ENCODE peak calls at places on chromosomes 5 and 9, in eight cellular contexts. S is stomach, L is adrenal gland, M is A549, H is breast epithelium, X is transverse colon, P is IMR-90, U is tibial nerve. F is an unnamed sample.

GRCh38 chr9:120571443-120572257 is 8.3 kb downstream of the CDK5RAP2 start:
- DNase-seq in X (no peak), U (no peak), M (peak; percentile 28), S (peak; percentile 84), H (peak; percentile 83), P (peak; percentile 85), L (peak; percentile 83), F (peak; percentile 39)

GRCh38 chr9:91089405-91090131 is 272.1 kb downstream of the AUH start:
- DNase-seq in L (peak; percentile 58), P (peak; percentile 73), U (peak; percentile 40), S (peak; percentile 43), H (no peak), M (peak; percentile 59), X (peak; percentile 61), F (no peak)

GRCh38 chr5:60724126-60724525 is 24.2 kb upstream of the DEPDC1B start:
- DNase-seq in S (no peak), H (no peak), L (no peak), M (no peak), X (no peak), U (no peak), P (no peak), F (no peak)

GRCh38 chr5:135450328-135450727 is 1.8 kb downstream of the TIFAB start:
- DNase-seq in L (no peak), U (no peak), M (no peak), P (no peak), S (peak; percentile 17), H (no peak), X (no peak), F (peak; percentile 73)

GRCh38 chr9:128788445-128788844 is 1.4 kb downstream of the TBC1D13 start:
- DNase-seq in P (no peak), X (no peak), U (no peak), S (no peak), H (no peak), M (no peak), L (no peak), F (no peak)

GRCh38 chr5:142145106-142145900 is 36.7 kb downstream of the NDFIP1 start:
- DNase-seq in P (peak; percentile 68), X (peak; percentile 61), L (peak; percentile 71), U (peak; percentile 91), M (peak; percentile 73), S (peak; percentile 66), H (peak; percentile 31), F (peak; percentile 62)

GRCh38 chr5:58466939-58467338 is 7.1 kb upstream of the PLK2 start:
- DNase-seq in U (no peak), X (peak; percentile 29), H (no peak), S (peak; percentile 29), P (peak; percentile 66), L (peak; percentile 29), M (peak; percentile 70), F (no peak)

GRCh38 chr5:72378636-72379289 is 58.6 kb downstream of the PTCD2 start:
- DNase-seq in U (peak; percentile 65), L (peak; percentile 64), S (no peak), M (peak; percentile 59), X (no peak), H (peak; percentile 51), P (peak; percentile 86), F (peak; percentile 47)

GRCh38 chr9:93108301-93109041 is 12.5 kb downstream of the CARD19 start:
- DNase-seq in S (no peak), L (peak; percentile 42), P (no peak), H (no peak), X (no peak), M (no peak), U (no peak), F (no peak)

GRCh38 chr5:86427158-86427557 is 190.6 kb upstream of the COX7C start:
- DNase-seq in U (no peak), H (no peak), X (no peak), S (no peak), P (no peak), L (no peak), M (no peak), F (no peak)

GRCh38 chr9:35225677-35226076 is 63.9 kb downstream of the UNC13B start:
- DNase-seq in L (no peak), U (no peak), X (no peak), M (no peak), P (no peak), H (no peak), S (no peak), F (no peak)

GRCh38 chr5:5409151-5409810 is 13.2 kb upstream of the ICE1 start:
- DNase-seq in S (no peak), U (no peak), P (peak; percentile 20), X (no peak), M (peak; percentile 47), H (no peak), L (no peak), F (no peak)

GRCh38 chr9:130693101-130693425 is 517 bp upstream of the EXOSC2 start:
- DNase-seq in L (no peak), P (no peak), X (no peak), S (no peak), M (no peak), U (no peak), H (no peak), F (no peak)

GRCh38 chr5:149410721-149411432 is 31.8 kb upstream of the IL17B start:
- DNase-seq in M (no peak), H (peak; percentile 36), P (peak; percentile 16), U (no peak), S (no peak), X (no peak), L (peak; percentile 15), F (no peak)
- H3K4me3 ChIP-seq in M (no peak overlapping the region), H (peak overlapping the region; percentile 76), P (peak overlapping the region; percentile 63), U (no peak overlapping the region), S (peak overlapping the region; percentile 58), X (peak overlapping the region; percentile 50), L (no peak overlapping the region), F (no peak overlapping the region)

GRCh38 chr5:140107312-140108092 is 6.4 kb upstream of the PURA start:
- DNase-seq in L (peak; percentile 94), X (peak; percentile 95), M (peak; percentile 95), H (peak; percentile 80), U (peak; percentile 79), P (peak; percentile 93), S (peak; percentile 94), F (peak; percentile 87)
- TF ChIP-seq POLR2A in L (peak; percentile 73), X (peak; percentile 86), M (peak; percentile 76), H (peak; percentile 77), U (peak; percentile 91), P (peak; percentile 69), S (no peak), F (no peak)

DNA sequence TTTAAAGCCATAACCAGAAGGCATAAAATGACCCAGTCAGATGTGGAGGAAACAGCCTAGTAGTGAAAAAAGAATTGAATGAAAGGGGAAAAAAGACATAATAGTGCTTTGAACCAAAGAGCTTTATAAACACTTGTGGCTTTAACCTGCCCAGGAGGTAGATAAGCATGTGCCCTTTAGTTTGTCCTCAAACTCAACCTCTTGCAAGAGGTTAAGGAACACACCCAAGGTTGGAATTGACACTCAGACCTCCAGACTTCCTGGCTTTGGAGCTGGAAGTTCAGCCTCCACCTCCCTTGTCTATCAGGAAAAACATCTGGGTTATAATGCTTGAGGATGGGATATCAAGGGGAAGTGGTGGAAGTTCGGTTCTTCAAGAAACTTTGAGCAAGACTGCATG is 16.3 kb downstream of the NDUFA8 start:
- DNase-seq in X (no peak), L (no peak), S (no peak), U (no peak), M (no peak), P (no peak), H (no peak), F (no peak)
- H3K4me3 ChIP-seq in X (no peak overlapping the region), L (no peak overlapping the region), S (no peak overlapping the region), U (no peak overlapping the region), M (no peak overlapping the region), P (no peak overlapping the region), H (no peak overlapping the region), F (no peak overlapping the region)

DNA sequence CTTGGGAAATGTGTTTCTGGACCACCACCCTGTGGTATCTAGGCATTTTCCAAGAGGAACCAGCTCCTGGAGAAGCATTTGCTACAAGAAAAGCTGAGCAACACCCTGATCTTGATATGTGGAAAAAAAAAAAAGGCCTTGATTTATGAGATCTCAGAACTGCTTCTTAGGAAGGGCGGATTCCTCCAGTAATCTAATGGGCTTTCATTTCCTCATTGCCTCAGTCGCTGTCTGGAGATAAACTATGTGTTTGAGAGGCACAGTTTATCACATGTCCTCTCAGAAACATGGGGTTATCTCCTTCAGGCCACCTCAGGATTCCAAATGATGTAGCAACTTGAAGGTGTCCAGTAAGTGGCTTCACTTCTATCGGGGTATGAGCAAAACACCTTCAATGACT is 56.5 kb upstream of the ZNF622 start:
- DNase-seq in P (no peak), L (no peak), U (no peak), X (no peak), S (no peak), H (no peak), M (no peak), F (no peak)
- TF ChIP-seq POLR2A in P (no peak), L (no peak), U (no peak), X (peak; percentile 11), S (no peak), H (no peak), M (no peak), F (no peak)

DNA sequence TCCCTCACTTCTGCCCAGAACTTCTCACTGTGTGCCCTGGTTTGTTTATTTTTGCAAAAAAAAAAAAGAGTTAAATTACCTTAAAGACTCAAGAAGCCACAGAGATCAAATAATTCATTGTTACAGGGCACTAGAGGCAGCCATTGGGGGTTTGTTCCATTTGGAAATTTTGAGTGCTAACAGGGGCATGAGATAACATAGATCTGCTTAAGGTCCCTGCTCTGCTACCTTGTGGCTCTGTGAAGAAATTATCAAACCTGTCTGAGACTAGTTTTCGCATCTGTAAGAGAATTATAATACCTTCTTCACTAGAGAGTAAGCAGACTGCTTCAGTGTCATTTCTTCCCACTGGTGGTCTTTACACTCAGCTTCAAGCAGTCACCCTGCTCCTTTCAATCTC is 394 bp downstream of the TLR4 start:
- DNase-seq in X (no peak), M (no peak), S (no peak), U (no peak), L (no peak), H (no peak), P (no peak), F (no peak)
- H3K4me3 ChIP-seq in X (peak overlapping the region; percentile 28), M (no peak overlapping the region), S (peak overlapping the region; percentile 37), U (peak overlapping the region; percentile 31), L (peak overlapping the region; percentile 38), H (peak overlapping the region; percentile 69), P (no peak overlapping the region), F (peak overlapping the region; percentile 41)

F was measured in lower leg skin.